ENCODE peak calls at places on chromosomes 2 and 18, in seven cellular contexts. A is IMR-90, G is neuronal stem cell, P is mesendoderm, J is H1, Y is H9, W is trophoblast cell. F is an unnamed sample.

GRCh38 chr18:57841568-57841967 is 38.5 kb upstream of the ATP8B1 start:
- DNase-seq in P (no peak), A (no peak), W (no peak), G (no peak), Y (no peak), J (no peak), F (no peak)

GRCh38 chr2:232351686-232352510 is 26.7 kb upstream of the ALPP start:
- DNase-seq in G (no peak), J (no peak), W (no peak), A (no peak), Y (no peak), P (no peak), F (no peak)

GRCh38 chr18:77058186-77058847 is 74.3 kb downstream of the MBP start:
- DNase-seq in G (no peak), A (no peak), W (no peak), J (no peak), Y (no peak), P (no peak), F (no peak)

GRCh38 chr2:239002960-239003932 is 155.4 kb downstream of the TWIST2 start:
- DNase-seq in P (no peak), J (no peak), G (no peak), A (peak), Y (no peak), W (no peak), F (peak)

GRCh38 chr2:46970334-46971288 is 55.0 kb upstream of the MCFD2 start:
- DNase-seq in G (no peak), P (no peak), J (no peak), Y (no peak), W (peak), A (peak), F (peak)

GRCh38 chr2:96584017-96584416 is 47.5 kb downstream of the ARID5A start:
- DNase-seq in J (no peak), W (peak), G (no peak), A (peak), Y (no peak), P (no peak), F (no peak)

GRCh38 chr2:156339110-156339847 is 6.8 kb upstream of the NR4A2 start:
- DNase-seq in G (no peak), A (no peak), Y (no peak), J (no peak), P (no peak), W (no peak), F (no peak)

GRCh38 chr2:221641181-221641871 is 69.2 kb upstream of the EPHA4 start:
- DNase-seq in P (no peak), A (no peak), W (peak), J (no peak), Y (no peak), G (no peak), F (peak)

GRCh38 chr2:7027961-7028655 is 110.9 kb downstream of the RNF144A start:
- DNase-seq in Y (no peak), W (no peak), P (peak), A (no peak), G (no peak), J (no peak), F (no peak)

GRCh38 chr2:26469092-26469710 is 8.7 kb downstream of the OTOF start:
- DNase-seq in P (peak), W (peak), A (peak), J (peak), Y (peak), G (peak), F (peak)

GRCh38 chr2:197148401-197148800 is 162.2 kb downstream of the ANKRD44 start:
- DNase-seq in G (no peak), P (no peak), J (no peak), W (no peak), Y (no peak), A (no peak), F (no peak)

GRCh38 chr2:126385983-126386382 is 270.0 kb upstream of the GYPC start:
- DNase-seq in A (no peak), P (no peak), Y (no peak), G (no peak), J (no peak), W (no peak), F (no peak)
- H3K4ac ChIP-seq in A (no peak), P (no peak), Y (no peak), G (no peak), J (no peak), W (no peak), F (no peak)

DNA sequence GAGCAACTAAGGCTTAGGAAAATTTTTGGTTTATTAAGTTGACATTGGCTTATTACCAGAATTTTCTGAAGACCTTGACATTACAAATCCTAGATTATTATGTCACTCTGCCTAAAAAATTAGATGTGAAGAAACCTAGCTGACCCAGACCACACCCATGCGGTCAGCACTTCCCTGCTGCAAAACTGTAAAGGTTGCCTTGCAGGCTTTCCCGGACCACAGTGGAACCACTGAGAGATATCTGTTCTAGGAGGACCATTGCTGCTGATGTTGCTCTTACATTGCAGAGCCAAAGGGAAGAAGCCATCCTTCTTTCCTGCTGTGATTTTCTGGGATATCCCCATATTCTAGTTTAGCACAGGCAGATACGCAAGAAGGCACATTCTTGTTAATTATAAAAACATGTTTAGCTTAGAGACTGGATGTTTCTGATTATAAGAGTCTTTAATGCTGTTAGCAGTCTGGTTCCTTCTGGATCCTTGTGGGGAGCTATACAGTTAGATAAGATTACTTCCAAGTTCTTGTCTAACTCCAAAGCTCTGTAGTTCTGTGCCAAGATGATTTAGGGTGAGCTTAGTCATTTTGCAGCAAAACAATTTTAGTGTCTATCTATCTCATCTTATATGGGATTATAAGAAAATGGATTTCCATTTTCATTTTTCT is 70.2 kb downstream of the AOX1 start:
- DNase-seq in P (no peak), J (no peak), A (peak), Y (no peak), W (no peak), G (no peak), F (no peak)
- H4K8ac ChIP-seq in P (no peak), J (no peak), A (no peak), Y (no peak), W (no peak), G (no peak), F (no peak)

DNA sequence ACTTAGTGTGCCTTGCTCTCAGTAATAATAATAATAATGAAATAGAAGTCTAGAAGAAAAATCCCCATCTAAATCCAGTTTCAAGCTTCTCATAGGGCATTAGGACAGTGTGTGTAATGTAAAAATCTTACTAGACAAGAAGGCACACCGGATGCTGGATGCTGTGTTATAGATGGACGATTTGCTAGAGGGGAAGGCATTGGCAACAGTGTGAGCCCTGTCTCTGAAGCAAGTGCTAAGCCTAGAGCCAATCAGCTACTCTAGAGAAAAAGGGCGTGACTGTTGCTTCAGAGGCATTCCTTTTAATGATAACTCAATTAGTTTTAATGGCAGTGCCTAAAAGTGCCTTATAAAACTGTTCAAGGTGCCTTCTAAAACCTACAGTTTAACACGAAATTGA is 344.8 kb downstream of the TDRD15 start:
- DNase-seq in W (no peak), A (no peak), J (no peak), G (no peak), Y (no peak), P (no peak), F (no peak)
- H3K4me2 ChIP-seq in W (no peak), A (no peak), J (no peak), G (no peak), Y (no peak), P (no peak), F (no peak)

DNA sequence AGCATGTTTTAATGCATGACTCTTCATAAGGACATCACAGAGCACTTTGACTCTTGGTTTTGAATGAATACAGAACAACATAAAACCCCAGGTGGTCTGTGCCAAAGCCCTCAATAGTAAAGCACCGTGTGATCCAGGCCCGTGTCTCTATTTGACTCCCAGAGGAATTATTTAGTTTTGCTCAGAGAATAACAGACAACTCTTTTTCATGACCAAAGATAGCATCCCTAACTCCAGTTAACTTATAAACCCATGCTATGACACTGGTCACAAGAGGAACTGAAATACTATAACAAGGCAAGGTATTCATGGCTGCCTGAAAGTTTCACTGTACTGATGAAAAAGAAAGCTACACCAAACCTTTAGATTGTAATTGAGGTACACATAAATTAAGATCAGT is 128.4 kb downstream of the IKZF2 start:
- DNase-seq in Y (no peak), A (no peak), P (no peak), J (no peak), G (no peak), W (no peak), F (no peak)
- H3K4ac ChIP-seq in Y (no peak), A (no peak), P (no peak), J (no peak), G (no peak), W (no peak), F (no peak)